ENCODE peak calls at places on chromosome 1, in six cellular contexts. One of them, this sample, is unnamed.

GRCh38 chr1:155970531-155971167 is 7.7 kb downstream of the ARHGEF2 start:
- DNase-seq in HepG2: no peak
- DNase-seq in K562: peak
- DNase-seq in H1: no peak
- DNase-seq in GM12878: no peak
- DNase-seq in GM12891: peak
- DNase-seq in this sample: peak

GRCh38 chr1:75838099-75838498 is 41.4 kb downstream of the MSH4 start:
- DNase-seq in K562: no peak
- DNase-seq in GM12891: no peak
- DNase-seq in HepG2: no peak
- DNase-seq in GM12878: no peak
- DNase-seq in H1: no peak
- DNase-seq in this sample: no peak

GRCh38 chr1:9078035-9078948 is 8.9 kb upstream of the SLC2A5 start:
- DNase-seq in K562: no peak
- DNase-seq in GM12891: no peak
- DNase-seq in GM12878: peak
- DNase-seq in HepG2: no peak
- DNase-seq in H1: no peak
- DNase-seq in this sample: no peak

GRCh38 chr1:50237081-50237480 is 128.4 kb downstream of the ELAVL4 start:
- DNase-seq in HepG2: no peak
- DNase-seq in K562: no peak
- DNase-seq in H1: no peak
- DNase-seq in GM12878: no peak
- DNase-seq in GM12891: no peak
- DNase-seq in this sample: no peak

GRCh38 chr1:173573596-173573995 is 29.3 kb downstream of the SLC9C2 start:
- DNase-seq in GM12878: no peak
- DNase-seq in K562: no peak
- DNase-seq in H1: no peak
- DNase-seq in GM12891: no peak
- DNase-seq in HepG2: no peak
- DNase-seq in this sample: no peak

GRCh38 chr1:61079898-61080336 is 2.4 kb upstream of the NFIA start:
- DNase-seq in GM12878: no peak
- DNase-seq in K562: peak
- DNase-seq in HepG2: peak
- DNase-seq in H1: peak
- DNase-seq in GM12891: no peak
- DNase-seq in this sample: no peak

GRCh38 chr1:236808005-236808404 is 12.9 kb downstream of the MTR start:
- DNase-seq in GM12891: no peak
- DNase-seq in GM12878: no peak
- DNase-seq in HepG2: no peak
- DNase-seq in H1: no peak
- DNase-seq in K562: no peak
- DNase-seq in this sample: no peak

GRCh38 chr1:22208973-22209378 is 66.1 kb upstream of the WNT4 start:
- DNase-seq in H1: peak
- DNase-seq in HepG2: no peak
- DNase-seq in GM12878: no peak
- DNase-seq in K562: no peak
- DNase-seq in GM12891: no peak
- DNase-seq in this sample: no peak

GRCh38 chr1:40161888-40162397 is 756 bp downstream of the RLF start:
- DNase-seq in GM12891: no peak
- DNase-seq in K562: no peak
- DNase-seq in HepG2: no peak
- DNase-seq in H1: no peak
- DNase-seq in GM12878: no peak
- DNase-seq in this sample: no peak

DNA sequence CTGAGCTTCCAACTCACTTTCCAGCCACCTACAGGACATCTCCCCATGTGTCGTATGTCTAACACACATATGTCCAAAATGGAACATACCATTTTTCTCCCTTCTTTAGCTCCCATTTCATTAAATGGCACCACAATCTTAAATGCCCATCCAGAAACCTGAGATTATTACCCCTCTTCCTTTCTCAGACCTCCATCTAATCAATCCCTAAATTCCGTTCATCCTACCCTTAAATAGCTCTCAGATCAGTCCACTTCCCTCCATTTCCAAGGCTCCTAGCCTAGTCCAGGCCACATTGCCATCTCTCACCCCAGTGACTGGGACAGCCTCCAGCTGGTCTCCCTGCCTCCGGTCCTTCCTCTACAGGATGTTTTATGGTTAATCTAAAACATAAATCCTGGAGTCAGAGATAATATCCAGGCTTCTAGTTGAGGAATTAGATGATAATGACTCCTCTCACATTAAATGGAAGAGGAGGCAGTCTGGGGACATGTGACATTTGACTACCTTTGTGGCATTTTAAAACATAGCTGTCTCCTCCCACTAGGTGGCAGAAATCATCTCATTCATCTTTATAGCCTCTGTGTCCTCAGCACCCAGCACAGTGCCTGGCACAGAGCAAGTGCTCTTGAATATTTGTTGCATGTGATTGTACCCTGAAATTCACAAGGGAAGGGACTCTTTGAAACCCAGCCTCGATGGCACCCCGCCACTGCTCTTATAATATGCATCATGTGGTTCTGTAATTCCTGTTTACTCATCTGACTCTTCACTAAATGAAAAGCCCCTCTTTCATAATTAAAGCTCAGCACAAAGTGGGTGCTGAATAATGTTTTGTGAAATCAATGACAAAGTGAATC is 102.3 kb downstream of the TMEM53 start:
- DNase-seq in GM12891: peak
- DNase-seq in HepG2: peak
- DNase-seq in GM12878: no peak
- DNase-seq in H1: no peak
- DNase-seq in K562: peak
- DNase-seq in this sample: no peak
- TF ChIP-seq POLR2A in GM12891: no peak
- TF ChIP-seq POLR2A in HepG2: no peak
- TF ChIP-seq POLR2A in GM12878: no peak
- TF ChIP-seq POLR2A in H1: no peak
- TF ChIP-seq POLR2A in K562: no peak
- TF ChIP-seq POLR2A in this sample: no peak

DNA sequence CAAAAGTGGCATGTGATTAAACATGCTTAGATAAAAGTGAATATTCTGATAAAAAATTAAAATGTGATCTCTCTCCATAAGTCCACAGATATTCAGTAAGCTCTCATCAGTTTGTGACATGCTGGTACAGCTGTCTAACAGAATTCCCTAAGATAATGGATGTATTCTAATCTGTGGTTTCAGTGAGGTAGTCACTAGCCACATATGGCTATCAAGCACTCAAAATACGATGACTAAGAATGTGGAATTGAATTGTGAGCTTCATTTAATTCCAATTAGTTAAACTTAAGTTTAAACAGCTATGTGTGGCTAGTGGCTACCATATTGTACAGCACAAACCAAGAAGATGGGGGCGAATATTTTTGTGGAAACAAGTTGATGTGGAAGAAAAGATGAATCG is 4.1 kb upstream of the REG4 start:
- DNase-seq in K562: peak
- DNase-seq in HepG2: no peak
- DNase-seq in GM12878: no peak
- DNase-seq in H1: no peak
- DNase-seq in GM12891: no peak
- DNase-seq in this sample: no peak
- TF ChIP-seq TAF1 in K562: no peak
- TF ChIP-seq TAF1 in HepG2: no peak
- TF ChIP-seq TAF1 in GM12878: no peak
- TF ChIP-seq TAF1 in H1: no peak
- TF ChIP-seq TAF1 in GM12891: no peak
- TF ChIP-seq TAF1 in this sample: no peak

GRCh38 chr1:203636306-203636705 is 9.7 kb downstream of the ATP2B4 start:
- DNase-seq in GM12891: no peak
- DNase-seq in K562: no peak
- DNase-seq in H1: no peak
- DNase-seq in HepG2: no peak
- DNase-seq in GM12878: no peak
- DNase-seq in this sample: no peak
- TF ChIP-seq POLR2AphosphoS5 in GM12891: no peak
- TF ChIP-seq POLR2AphosphoS5 in K562: no peak
- TF ChIP-seq POLR2AphosphoS5 in H1: no peak
- TF ChIP-seq POLR2AphosphoS5 in HepG2: no peak
- TF ChIP-seq POLR2AphosphoS5 in GM12878: no peak
- TF ChIP-seq POLR2AphosphoS5 in this sample: no peak

DNA sequence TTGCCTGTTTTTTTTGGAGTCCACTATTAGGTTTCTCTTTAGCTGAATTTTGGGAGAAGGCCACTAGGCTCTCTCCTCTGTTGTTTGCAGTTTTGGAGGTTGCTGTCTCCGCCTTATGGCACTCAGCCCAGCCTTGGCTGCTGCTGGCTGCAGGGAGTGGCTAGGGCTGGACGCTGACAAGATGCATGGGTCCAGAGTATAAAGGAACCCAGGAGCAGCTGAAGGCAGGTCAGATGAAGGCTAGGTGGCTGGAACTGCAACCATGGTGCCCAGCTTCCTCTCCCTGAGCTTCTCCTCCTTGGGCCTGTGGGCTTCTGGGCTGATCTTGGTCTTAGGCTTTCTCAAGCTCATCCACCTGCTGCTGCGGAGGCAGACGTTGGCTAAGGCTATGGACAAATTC is at the start of gene CYP4B1:
- DNase-seq in H1: no peak
- DNase-seq in GM12878: no peak
- DNase-seq in HepG2: no peak
- DNase-seq in K562: no peak
- DNase-seq in GM12891: no peak
- DNase-seq in this sample: no peak
- TF ChIP-seq POLR2A in H1: no peak
- TF ChIP-seq POLR2A in GM12878: no peak
- TF ChIP-seq POLR2A in HepG2: no peak
- TF ChIP-seq POLR2A in K562: no peak
- TF ChIP-seq POLR2A in GM12891: no peak
- TF ChIP-seq POLR2A in this sample: no peak

DNA sequence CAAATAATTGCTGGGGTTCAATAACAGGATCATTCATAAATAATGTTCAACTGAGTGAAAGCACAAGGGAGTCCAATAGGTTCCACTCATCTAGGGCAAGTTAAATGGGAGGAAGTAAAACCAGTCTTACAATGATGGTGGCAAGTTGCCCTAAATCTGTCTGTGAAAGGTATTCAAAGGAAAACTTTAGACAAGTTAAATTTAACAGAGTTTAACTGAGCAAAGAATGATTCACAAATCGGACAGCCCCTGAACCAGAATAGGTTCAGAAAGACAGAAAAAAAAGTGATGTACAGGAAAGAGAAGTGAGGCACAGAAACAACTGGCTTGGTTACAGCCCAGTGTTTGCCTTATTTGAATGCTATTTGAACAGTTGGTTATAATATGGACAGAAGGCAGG is 183.5 kb upstream of the ADGRL4 start:
- DNase-seq in GM12878: peak
- DNase-seq in H1: no peak
- DNase-seq in GM12891: no peak
- DNase-seq in K562: no peak
- DNase-seq in HepG2: no peak
- DNase-seq in this sample: no peak
- TF ChIP-seq TAF1 in GM12878: no peak
- TF ChIP-seq TAF1 in H1: no peak
- TF ChIP-seq TAF1 in GM12891: no peak
- TF ChIP-seq TAF1 in K562: no peak
- TF ChIP-seq TAF1 in HepG2: no peak
- TF ChIP-seq TAF1 in this sample: no peak

GRCh38 chr1:19096990-19097389 is 113.1 kb downstream of the UBR4 start:
- DNase-seq in HepG2: no peak
- DNase-seq in H1: no peak
- DNase-seq in K562: no peak
- DNase-seq in GM12891: no peak
- DNase-seq in GM12878: no peak
- DNase-seq in this sample: no peak
- TF ChIP-seq POLR2AphosphoS5 in HepG2: no peak
- TF ChIP-seq POLR2AphosphoS5 in H1: no peak
- TF ChIP-seq POLR2AphosphoS5 in K562: no peak
- TF ChIP-seq POLR2AphosphoS5 in GM12891: no peak
- TF ChIP-seq POLR2AphosphoS5 in GM12878: no peak
- TF ChIP-seq POLR2AphosphoS5 in this sample: no peak

GRCh38 chr1:212565571-212566305 is 42.8 kb upstream of the ATF3 start:
- DNase-seq in K562: no peak
- DNase-seq in GM12878: no peak
- DNase-seq in GM12891: no peak
- DNase-seq in HepG2: no peak
- DNase-seq in H1: no peak
- DNase-seq in this sample: no peak

GRCh38 chr1:212567676-212568075 is 40.9 kb upstream of the ATF3 start:
- DNase-seq in K562: no peak
- DNase-seq in GM12878: no peak
- DNase-seq in GM12891: no peak
- DNase-seq in H1: no peak
- DNase-seq in HepG2: no peak
- DNase-seq in this sample: no peak

GRCh38 chr1:212565079-212565478 is 43.5 kb upstream of the ATF3 start:
- DNase-seq in GM12878: no peak
- DNase-seq in HepG2: no peak
- DNase-seq in GM12891: no peak
- DNase-seq in K562: no peak
- DNase-seq in H1: no peak
- DNase-seq in this sample: no peak

GRCh38 chr1:212568978-212569537 is 39.5 kb upstream of the ATF3 start:
- DNase-seq in GM12891: no peak
- DNase-seq in H1: no peak
- DNase-seq in GM12878: no peak
- DNase-seq in HepG2: no peak
- DNase-seq in K562: no peak
- DNase-seq in this sample: no peak

GRCh38 chr1:212566522-212567479 is 41.8 kb upstream of the ATF3 start:
- DNase-seq in GM12878: peak
- DNase-seq in HepG2: peak
- DNase-seq in K562: peak
- DNase-seq in H1: no peak
- DNase-seq in GM12891: peak
- DNase-seq in this sample: peak
- TF ChIP-seq POLR2A in GM12878: peak
- TF ChIP-seq POLR2A in HepG2: no peak
- TF ChIP-seq POLR2A in K562: no peak
- TF ChIP-seq POLR2A in H1: no peak
- TF ChIP-seq POLR2A in GM12891: no peak
- TF ChIP-seq POLR2A in this sample: no peak

DNA sequence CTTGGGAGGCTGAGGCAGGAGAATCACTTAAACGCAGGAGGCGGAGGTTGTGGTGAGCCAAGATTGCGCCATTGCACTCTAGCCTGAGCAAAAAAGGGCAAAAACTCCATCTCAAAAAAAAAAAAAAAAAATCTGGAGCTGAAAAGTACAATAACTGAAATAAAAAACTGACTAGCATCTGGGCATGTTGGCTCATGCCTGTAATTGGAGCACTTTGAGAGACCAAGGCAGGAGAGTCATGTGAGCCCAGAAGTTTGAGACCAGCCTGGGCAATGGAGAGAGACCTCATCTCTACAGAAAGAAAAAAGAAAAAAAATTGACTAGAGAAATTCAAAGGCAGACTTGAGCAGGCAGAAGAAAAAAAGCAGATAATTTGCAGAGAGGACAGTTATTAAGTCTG is 18.1 kb downstream of the CLDN19 start:
- DNase-seq in GM12878: no peak
- DNase-seq in K562: no peak
- DNase-seq in HepG2: no peak
- DNase-seq in H1: no peak
- DNase-seq in GM12891: no peak
- DNase-seq in this sample: no peak
- TF ChIP-seq TAF1 in GM12878: no peak
- TF ChIP-seq TAF1 in K562: no peak
- TF ChIP-seq TAF1 in HepG2: no peak
- TF ChIP-seq TAF1 in H1: no peak
- TF ChIP-seq TAF1 in GM12891: no peak
- TF ChIP-seq TAF1 in this sample: no peak